ENCODE peak calls at places on chromosome 10, in five cellular contexts. One of them, this sample, is unnamed.

GRCh38 chr10:70943249-70943648 is 54.9 kb upstream of the PCBD1 start:
- DNase-seq in AG10803: no peak
- DNase-seq in A549: no peak
- DNase-seq in GM12878: no peak
- DNase-seq in psoas muscle: no peak
- DNase-seq in this sample: no peak

GRCh38 chr10:15313034-15313433 is 58.1 kb downstream of the FAM171A1 start:
- DNase-seq in psoas muscle: no peak
- DNase-seq in GM12878: no peak
- DNase-seq in A549: no peak
- DNase-seq in AG10803: no peak
- DNase-seq in this sample: no peak

GRCh38 chr10:11869743-11870460 is 46.7 kb downstream of the PROSER2 start:
- DNase-seq in psoas muscle: peak; percentile 25
- DNase-seq in GM12878: no peak
- DNase-seq in A549: no peak
- DNase-seq in AG10803: peak; percentile 17
- DNase-seq in this sample: no peak

GRCh38 chr10:120977892-120978291 is 126.7 kb downstream of the WDR11 start:
- DNase-seq in AG10803: no peak
- DNase-seq in GM12878: no peak
- DNase-seq in psoas muscle: no peak
- DNase-seq in A549: no peak
- DNase-seq in this sample: no peak

GRCh38 chr10:3455385-3456334 is 283.1 kb upstream of the PITRM1 start:
- DNase-seq in A549: no peak
- DNase-seq in psoas muscle: no peak
- DNase-seq in AG10803: peak; percentile 15
- DNase-seq in GM12878: no peak
- DNase-seq in this sample: no peak

GRCh38 chr10:80938920-80939319 is 401.2 kb downstream of the SH2D4B start:
- DNase-seq in A549: no peak
- DNase-seq in GM12878: no peak
- DNase-seq in psoas muscle: no peak
- DNase-seq in AG10803: no peak
- DNase-seq in this sample: no peak

GRCh38 chr10:132984801-132985545 is 42.6 kb upstream of the CFAP46 start:
- DNase-seq in psoas muscle: no peak
- DNase-seq in AG10803: peak; percentile 39
- DNase-seq in GM12878: no peak
- DNase-seq in A549: no peak
- DNase-seq in this sample: no peak

GRCh38 chr10:77351386-77351785 is 286.2 kb downstream of the KCNMA1 start:
- DNase-seq in psoas muscle: no peak
- DNase-seq in GM12878: no peak
- DNase-seq in A549: no peak
- DNase-seq in AG10803: peak; percentile 73
- DNase-seq in this sample: no peak

GRCh38 chr10:118057351-118057750 is 10.6 kb upstream of the RAB11FIP2 start:
- DNase-seq in AG10803: no peak
- DNase-seq in psoas muscle: no peak
- DNase-seq in A549: no peak
- DNase-seq in GM12878: no peak
- DNase-seq in this sample: no peak

GRCh38 chr10:17003151-17003550 is 126.5 kb downstream of the CUBN start:
- DNase-seq in AG10803: peak; percentile 97
- DNase-seq in A549: no peak
- DNase-seq in GM12878: no peak
- DNase-seq in psoas muscle: no peak
- DNase-seq in this sample: no peak

GRCh38 chr10:28796606-28797512 is 119.5 kb downstream of the BAMBI start:
- DNase-seq in A549: peak; percentile 20
- DNase-seq in AG10803: peak; percentile 3
- DNase-seq in psoas muscle: peak; percentile 44
- DNase-seq in GM12878: no peak
- DNase-seq in this sample: no peak

GRCh38 chr10:55174419-55174818 is 373.4 kb upstream of the PCDH15 start:
- DNase-seq in A549: peak; percentile 6
- DNase-seq in psoas muscle: no peak
- DNase-seq in AG10803: no peak
- DNase-seq in GM12878: no peak
- DNase-seq in this sample: no peak

GRCh38 chr10:69392481-69393000 is 24.2 kb downstream of the TACR2 start:
- DNase-seq in GM12878: peak; percentile 51
- DNase-seq in A549: peak; percentile 87
- DNase-seq in psoas muscle: peak; percentile 82
- DNase-seq in AG10803: peak; percentile 75
- DNase-seq in this sample: peak; percentile 87

GRCh38 chr10:11381023-11381422 is 230.4 kb downstream of the USP6NL start:
- DNase-seq in GM12878: no peak
- DNase-seq in AG10803: no peak
- DNase-seq in A549: no peak
- DNase-seq in psoas muscle: no peak
- DNase-seq in this sample: no peak

GRCh38 chr10:57898231-57898630 is 369.5 kb downstream of the IPMK start:
- DNase-seq in A549: no peak
- DNase-seq in GM12878: no peak
- DNase-seq in psoas muscle: no peak
- DNase-seq in AG10803: no peak
- DNase-seq in this sample: no peak

GRCh38 chr10:89301721-89302445 is at the start of gene IFIT2:
- DNase-seq in psoas muscle: no peak
- DNase-seq in A549: peak; percentile 37
- DNase-seq in GM12878: peak; percentile 66
- DNase-seq in AG10803: peak; percentile 79
- DNase-seq in this sample: peak; percentile 75

GRCh38 chr10:60809157-60809556 is 30.9 kb downstream of the CDK1 start:
- DNase-seq in A549: peak; percentile 46
- DNase-seq in GM12878: no peak
- DNase-seq in AG10803: peak; percentile 84
- DNase-seq in psoas muscle: no peak
- DNase-seq in this sample: no peak

GRCh38 chr10:71887767-71888166 is 36.7 kb upstream of the PSAP start:
- DNase-seq in GM12878: no peak
- DNase-seq in AG10803: no peak
- DNase-seq in A549: no peak
- DNase-seq in psoas muscle: no peak
- DNase-seq in this sample: no peak

GRCh38 chr10:130435961-130436360 is 299.8 kb downstream of the GLRX3 start:
- DNase-seq in AG10803: no peak
- DNase-seq in psoas muscle: no peak
- DNase-seq in A549: no peak
- DNase-seq in GM12878: no peak
- DNase-seq in this sample: no peak
- H3K4me3 ChIP-seq in AG10803: no peak overlapping the region
- H3K4me3 ChIP-seq in psoas muscle: no peak overlapping the region
- H3K4me3 ChIP-seq in A549: no peak overlapping the region
- H3K4me3 ChIP-seq in GM12878: no peak overlapping the region
- H3K4me3 ChIP-seq in this sample: no peak overlapping the region

DNA sequence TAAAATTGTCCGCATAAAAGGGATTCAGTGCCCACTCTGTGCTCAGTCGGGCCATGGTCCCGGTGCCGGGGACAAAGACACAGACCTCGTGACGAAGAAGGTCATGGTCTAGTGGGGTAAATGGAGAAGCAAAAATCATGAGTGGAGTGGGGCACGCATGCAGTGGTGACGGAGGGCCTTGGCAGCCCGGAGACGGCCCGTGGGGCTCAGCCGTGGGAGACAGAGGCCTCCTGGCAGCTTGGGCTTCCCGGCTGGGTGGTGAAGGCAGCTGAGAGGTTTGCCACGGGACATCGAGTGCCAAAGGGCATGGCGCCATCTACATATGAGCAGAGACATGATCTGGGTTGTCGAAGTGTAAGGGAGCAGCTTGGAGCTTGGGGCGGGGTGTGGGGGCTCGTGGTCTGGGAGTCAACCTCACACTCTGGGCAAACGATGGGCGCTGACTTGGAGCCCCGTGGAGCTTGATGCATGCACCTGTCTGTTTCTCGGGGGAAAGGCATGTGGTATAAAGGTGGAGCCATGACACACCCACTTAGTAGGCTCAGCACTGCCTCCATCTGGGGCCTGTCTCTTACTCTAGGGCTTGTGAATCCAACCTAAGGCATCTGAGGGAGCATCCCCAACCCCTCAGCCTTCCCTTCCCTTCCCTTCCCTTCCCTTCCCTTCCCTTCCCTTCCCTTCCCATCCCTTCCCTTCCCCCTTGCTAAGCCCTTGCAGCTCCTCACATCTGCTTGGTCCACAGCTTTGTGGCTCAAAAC is 151.0 kb upstream of the INSYN2A start:
- DNase-seq in psoas muscle: no peak
- DNase-seq in GM12878: no peak
- DNase-seq in A549: no peak
- DNase-seq in AG10803: no peak
- DNase-seq in this sample: no peak
- TF ChIP-seq CTCF in psoas muscle: no peak
- TF ChIP-seq CTCF in GM12878: no peak
- TF ChIP-seq CTCF in A549: no peak
- TF ChIP-seq CTCF in AG10803: no peak
- TF ChIP-seq CTCF in this sample: no peak

GRCh38 chr10:99451499-99451788 is 21.0 kb upstream of the GOT1 start:
- DNase-seq in psoas muscle: no peak
- DNase-seq in GM12878: no peak
- DNase-seq in AG10803: no peak
- DNase-seq in A549: no peak
- DNase-seq in this sample: no peak

GRCh38 chr10:99449023-99449422 is 18.6 kb upstream of the GOT1 start:
- DNase-seq in GM12878: no peak
- DNase-seq in AG10803: no peak
- DNase-seq in A549: no peak
- DNase-seq in psoas muscle: no peak
- DNase-seq in this sample: no peak

GRCh38 chr10:99450156-99450555 is 19.7 kb upstream of the GOT1 start:
- DNase-seq in A549: no peak
- DNase-seq in GM12878: no peak
- DNase-seq in psoas muscle: no peak
- DNase-seq in AG10803: no peak
- DNase-seq in this sample: no peak

GRCh38 chr10:99451981-99452380 is 21.6 kb upstream of the GOT1 start:
- DNase-seq in GM12878: no peak
- DNase-seq in A549: no peak
- DNase-seq in psoas muscle: no peak
- DNase-seq in AG10803: no peak
- DNase-seq in this sample: no peak

DNA sequence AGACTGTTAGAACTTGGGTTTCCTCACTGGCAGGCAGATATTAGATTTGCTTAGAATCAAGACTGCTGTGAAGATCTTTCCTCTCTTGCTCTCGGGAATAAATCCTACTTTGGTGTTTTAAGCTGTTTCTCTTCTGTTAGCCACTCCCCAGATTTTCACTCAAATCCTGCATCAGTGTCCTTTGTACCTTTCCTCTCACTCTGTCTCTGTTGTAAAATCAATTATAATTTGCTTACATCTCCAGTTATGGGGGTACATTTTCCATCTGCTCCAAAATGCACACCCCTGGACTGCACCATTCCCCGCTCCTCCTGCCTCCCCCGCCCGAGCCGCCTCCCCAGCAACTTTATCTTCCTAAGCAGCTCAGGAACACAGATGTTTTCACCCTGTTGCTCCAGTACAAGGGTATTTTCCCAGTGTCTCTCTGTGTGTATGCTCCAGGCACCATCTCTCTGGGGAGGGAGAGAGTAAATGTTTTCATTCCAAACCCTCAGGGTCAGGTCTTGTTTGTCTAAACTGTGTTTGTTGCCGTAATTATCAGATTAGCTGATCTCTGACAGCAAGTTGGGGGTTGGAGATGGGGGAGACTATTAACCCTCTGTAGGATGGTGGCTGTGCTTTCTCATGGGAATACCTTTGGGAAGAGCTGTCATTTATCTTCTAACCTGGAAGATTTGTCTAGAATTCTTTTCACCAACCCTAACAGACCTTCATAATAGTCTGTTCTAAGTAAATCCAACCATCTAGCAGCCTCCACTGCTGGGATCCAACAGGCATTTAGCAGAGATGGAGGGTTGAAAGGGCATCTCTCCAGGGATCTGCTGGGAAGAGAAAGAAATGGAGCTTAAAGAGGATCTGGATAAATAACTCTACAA is 20.4 kb upstream of the GOT1 start:
- DNase-seq in A549: no peak
- DNase-seq in AG10803: no peak
- DNase-seq in psoas muscle: no peak
- DNase-seq in GM12878: no peak
- DNase-seq in this sample: no peak
- H3K4me3 ChIP-seq in A549: no peak overlapping the region
- H3K4me3 ChIP-seq in AG10803: no peak overlapping the region
- H3K4me3 ChIP-seq in psoas muscle: no peak overlapping the region
- H3K4me3 ChIP-seq in GM12878: no peak overlapping the region
- H3K4me3 ChIP-seq in this sample: no peak overlapping the region

GRCh38 chr10:103696411-103697145 is 158.8 kb downstream of the SH3PXD2A start:
- DNase-seq in AG10803: peak; percentile 93
- DNase-seq in psoas muscle: peak; percentile 78
- DNase-seq in GM12878: no peak
- DNase-seq in A549: peak; percentile 91
- DNase-seq in this sample: peak; percentile 84
- TF ChIP-seq CTCF in AG10803: peak; percentile 69
- TF ChIP-seq CTCF in psoas muscle: no peak
- TF ChIP-seq CTCF in GM12878: peak; percentile 33
- TF ChIP-seq CTCF in A549: peak; percentile 34
- TF ChIP-seq CTCF in this sample: peak; percentile 43

GRCh38 chr10:113686028-113686427 is 6.3 kb downstream of the CASP7 start:
- DNase-seq in GM12878: no peak
- DNase-seq in A549: no peak
- DNase-seq in psoas muscle: no peak
- DNase-seq in AG10803: no peak
- DNase-seq in this sample: no peak

GRCh38 chr10:113679463-113680171 is at the start of gene CASP7:
- DNase-seq in AG10803: peak; percentile 65
- DNase-seq in psoas muscle: peak; percentile 83
- DNase-seq in A549: peak; percentile 88
- DNase-seq in GM12878: no peak
- DNase-seq in this sample: peak; percentile 92

GRCh38 chr10:113681533-113682470 is 2.1 kb downstream of the CASP7 start:
- DNase-seq in psoas muscle: no peak
- DNase-seq in GM12878: peak; percentile 77
- DNase-seq in A549: no peak
- DNase-seq in AG10803: peak; percentile 5
- DNase-seq in this sample: peak; percentile 88

GRCh38 chr10:113683300-113683699 is 3.6 kb downstream of the CASP7 start:
- DNase-seq in GM12878: no peak
- DNase-seq in A549: no peak
- DNase-seq in AG10803: no peak
- DNase-seq in psoas muscle: no peak
- DNase-seq in this sample: peak; percentile 26

GRCh38 chr10:113680172-113681111 is 730 bp downstream of the CASP7 start:
- DNase-seq in GM12878: peak; percentile 42
- DNase-seq in psoas muscle: peak; percentile 43
- DNase-seq in A549: peak; percentile 57
- DNase-seq in AG10803: peak; percentile 65
- DNase-seq in this sample: peak; percentile 74
- H3K4me3 ChIP-seq in GM12878: peak overlapping the region; percentile 71
- H3K4me3 ChIP-seq in psoas muscle: peak overlapping the region; percentile 88
- H3K4me3 ChIP-seq in A549: peak overlapping the region; percentile 97
- H3K4me3 ChIP-seq in AG10803: peak overlapping the region; percentile 99
- H3K4me3 ChIP-seq in this sample: peak overlapping the region; percentile 87

This sample was measured in GM12865.